ENCODE peak calls at places on chromosomes 5 and 9, in nine cellular contexts. E, S, M, F, I, J, X, P and O are unnamed samples.

GRCh38 chr9:19156805-19157204 is 29.5 kb upstream of the PLIN2 start:
- DNase-seq in S (no peak), J (no peak), F (no peak), M (no peak), E (no peak), X (no peak), I (peak; percentile 31), P (no peak), O (no peak)

GRCh38 chr5:113197456-113198200 is 221.0 kb downstream of the DCP2 start:
- DNase-seq in S (no peak), M (no peak), E (no peak), P (no peak), F (no peak), I (no peak), J (no peak), X (no peak), O (no peak)

GRCh38 chr5:150215978-150216944 is 26.4 kb downstream of the SLC6A7 start:
- DNase-seq in F (no peak), I (no peak), M (no peak), S (no peak), E (no peak), X (peak; percentile 81), J (no peak), P (no peak), O (no peak)

GRCh38 chr5:124746916-124747769 is 704 bp upstream of the ZNF608 start:
- DNase-seq in J (peak; percentile 96), S (no peak), E (no peak), I (peak; percentile 96), P (peak; percentile 55), M (peak; percentile 56), F (peak; percentile 76), X (peak; percentile 72), O (peak; percentile 66)

GRCh38 chr5:1668141-1668721 is 131.4 kb downstream of the MRPL36 start:
- DNase-seq in J (no peak), E (no peak), I (no peak), S (no peak), P (no peak), F (no peak), X (no peak), M (no peak), O (no peak)

GRCh38 chr9:92613268-92614122 is 56.4 kb downstream of the IPPK start:
- DNase-seq in J (no peak), F (no peak), X (no peak), E (no peak), S (no peak), P (no peak), M (no peak), I (no peak), O (no peak)

GRCh38 chr9:35820076-35820475 is 5.2 kb upstream of the HINT2 start:
- DNase-seq in X (no peak), P (no peak), S (no peak), M (no peak), I (peak; percentile 79), F (no peak), J (peak; percentile 88), E (no peak), O (no peak)

GRCh38 chr5:38413696-38414095 is 142.8 kb downstream of the LIFR start:
- DNase-seq in P (no peak), J (no peak), M (no peak), S (no peak), X (no peak), F (no peak), E (no peak), I (no peak), O (no peak)

GRCh38 chr9:98240475-98240874 is 15.0 kb downstream of the TBC1D2 start:
- DNase-seq in E (no peak), X (no peak), P (no peak), F (no peak), M (no peak), J (no peak), S (no peak), I (no peak), O (no peak)